ENCODE peak calls at places on chromosome 14, in four cellular contexts. G is body of pancreas; J is heart left ventricle; W is CD4-positive, CD25-positive, alpha-beta regulatory T cell. R is an unnamed sample.
A peak's percentile ranks its signal among the peaks of the same experiment; 100 is the strongest.

GRCh38 chr14:50340945-50341344 is 28.8 kb downstream of the DMAC2L start:
- DNase-seq in G (no peak), W (no peak), J (no peak), R (no peak)

GRCh38 chr14:59895721-59896120 is 24.2 kb upstream of the LRRC9 start:
- DNase-seq in W (no peak), G (no peak), J (no peak), R (no peak)

GRCh38 chr14:74955229-74955999 is at the start of gene PGF:
- DNase-seq in G (peak; percentile 78), J (peak; percentile 76), W (no peak), R (peak; percentile 81)

GRCh38 chr14:50624447-50624846 is 43.7 kb downstream of the SAV1 start:
- DNase-seq in W (peak; percentile 26), J (no peak), G (no peak), R (no peak)

GRCh38 chr14:65834812-65835211 is 422.3 kb downstream of the FUT8 start:
- DNase-seq in W (no peak), G (no peak), J (no peak), R (no peak)

GRCh38 chr14:59788176-59788575 is 82.4 kb downstream of the RTN1 start:
- DNase-seq in J (no peak), G (no peak), W (no peak), R (no peak)

GRCh38 chr14:30267141-30267540 is 291.8 kb upstream of the G2E3 start:
- DNase-seq in J (no peak), G (no peak), W (no peak), R (no peak)

GRCh38 chr14:104297721-104298401 is 159.5 kb downstream of the KIF26A start:
- DNase-seq in W (no peak), G (no peak), J (peak; percentile 15), R (peak; percentile 7)

GRCh38 chr14:101135796-101136742 is 232.5 kb upstream of the RTL1 start:
- DNase-seq in G (no peak), J (no peak), W (no peak), R (no peak)

GRCh38 chr14:71478542-71478941 is 453.7 kb upstream of the RGS6 start:
- DNase-seq in G (peak; percentile 33), W (peak; percentile 23), J (no peak), R (peak; percentile 7)

GRCh38 chr14:61659582-61659981 is 35.7 kb upstream of the HIF1A start:
- DNase-seq in W (no peak), G (no peak), J (no peak), R (no peak)

GRCh38 chr14:90295870-90296516 is 35.7 kb downstream of the NRDE2 start:
- DNase-seq in G (no peak), W (no peak), J (no peak), R (no peak)

GRCh38 chr14:91159906-91160305 is 46.0 kb downstream of the DGLUCY start:
- DNase-seq in G (no peak), W (no peak), J (no peak), R (no peak)

GRCh38 chr14:69675877-69676416 is 64.6 kb downstream of the SUSD6 start:
- DNase-seq in J (no peak), W (peak; percentile 79), G (no peak), R (no peak)

GRCh38 chr14:101823081-101823480 is 61.6 kb downstream of the PPP2R5C start:
- DNase-seq in G (no peak), J (no peak), W (peak; percentile 70), R (no peak)

GRCh38 chr14:61444215-61444768 is 122.9 kb downstream of the PRKCH start:
- DNase-seq in J (no peak), G (peak; percentile 28), W (peak; percentile 86), R (no peak)

GRCh38 chr14:85308531-85309300 is 221.2 kb upstream of the FLRT2 start:
- DNase-seq in G (no peak), W (no peak), J (no peak), R (no peak)
- H3K9me3 ChIP-seq in G (no peaks in the 10 kb centered on the region), W (no peaks in the 10 kb centered on the region), J (no peaks in the 10 kb centered on the region), R (no peaks in the 10 kb centered on the region)

GRCh38 chr14:93082576-93083001 is 33.1 kb downstream of the ITPK1 start:
- DNase-seq in J (peak; percentile 47), W (no peak), G (no peak), R (peak; percentile 42)

GRCh38 chr14:93083898-93084297 is 31.8 kb downstream of the ITPK1 start:
- DNase-seq in W (no peak), G (no peak), J (no peak), R (no peak)

GRCh38 chr14:93084402-93084801 is 31.3 kb downstream of the ITPK1 start:
- DNase-seq in W (no peak), G (no peak), J (no peak), R (no peak)

GRCh38 chr14:93079865-93080403 is 35.8 kb downstream of the ITPK1 start:
- DNase-seq in J (no peak), G (no peak), W (no peak), R (no peak)

GRCh38 chr14:93081875-93082570 is 33.7 kb downstream of the ITPK1 start:
- DNase-seq in G (no peak), J (no peak), W (peak; percentile 59), R (no peak)
- H3K9me3 ChIP-seq in G (no peaks in the 10 kb centered on the region), J (no peaks in the 10 kb centered on the region), W (no peaks in the 10 kb centered on the region), R (no peaks in the 10 kb centered on the region)

GRCh38 chr14:42535397-42535796 is 928.7 kb downstream of the LRFN5 start:
- DNase-seq in J (no peak), G (no peak), W (no peak), R (no peak)
- H3K9me3 ChIP-seq in J (no peaks in the 10 kb centered on the region), G (no peaks in the 10 kb centered on the region), W (no peaks in the 10 kb centered on the region), R (no peaks in the 10 kb centered on the region)

DNA sequence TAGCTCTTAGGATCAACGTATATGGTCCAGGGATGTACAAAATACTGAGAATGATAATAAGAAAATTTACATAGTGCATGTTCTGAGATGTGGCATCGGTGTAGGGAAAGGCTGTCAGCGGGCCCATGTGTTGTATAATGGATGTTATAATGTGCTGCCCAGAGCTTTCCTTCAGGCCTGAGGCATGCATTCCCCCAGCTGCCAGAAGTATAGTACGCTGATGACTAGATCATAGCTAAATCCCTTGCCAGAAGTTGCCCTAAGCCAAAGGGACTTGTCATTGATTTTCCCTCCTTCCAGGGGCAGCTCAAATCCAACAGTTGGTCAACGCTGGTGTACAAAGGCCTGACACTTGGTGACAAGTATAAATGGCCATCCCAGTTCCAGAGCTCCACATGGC is 6.5 kb upstream of the OR11G2 start:
- DNase-seq in J (no peak), W (no peak), G (no peak), R (no peak)
- H3K9me3 ChIP-seq in J (no peaks in the 10 kb centered on the region), W (no peaks in the 10 kb centered on the region), G (no peaks in the 10 kb centered on the region), R (no peaks in the 10 kb centered on the region)